ENCODE peak calls at places on chromosomes 4 and X, in seven cellular contexts. One of them, this sample, is unnamed.

GRCh38 chrX:94914235-94914634 is 1240.2 kb downstream of the FAM133A start:
- DNase-seq in lower leg skin: no peak
- DNase-seq in uterus: no peak
- DNase-seq in lung: no peak
- DNase-seq in activated B cell treated with CpG ODN at 0.5 μM for 24 hours: no peak
- DNase-seq in cardiac fibroblast: no peak
- DNase-seq in endothelial cell: no peak
- DNase-seq in this sample: no peak

GRCh38 chr4:79898055-79898454 is 175.0 kb downstream of the ANTXR2 start:
- DNase-seq in lower leg skin: no peak
- DNase-seq in uterus: no peak
- DNase-seq in lung: no peak
- DNase-seq in activated B cell treated with CpG ODN at 0.5 μM for 24 hours: no peak
- DNase-seq in cardiac fibroblast: no peak
- DNase-seq in endothelial cell: no peak
- DNase-seq in this sample: no peak

GRCh38 chr4:107349732-107350131 is 313.6 kb upstream of the DKK2 start:
- DNase-seq in lower leg skin: no peak
- DNase-seq in uterus: no peak
- DNase-seq in lung: no peak
- DNase-seq in activated B cell treated with CpG ODN at 0.5 μM for 24 hours: no peak
- DNase-seq in cardiac fibroblast: no peak
- DNase-seq in endothelial cell: no peak
- DNase-seq in this sample: no peak

GRCh38 chr4:3836041-3836801 is 70.0 kb downstream of the ADRA2C start:
- DNase-seq in lower leg skin: no peak
- DNase-seq in uterus: no peak
- DNase-seq in lung: no peak
- DNase-seq in activated B cell treated with CpG ODN at 0.5 μM for 24 hours: no peak
- DNase-seq in cardiac fibroblast: no peak
- DNase-seq in endothelial cell: no peak
- DNase-seq in this sample: no peak

GRCh38 chr4:10022346-10023049 is 1.2 kb upstream of the SLC2A9 start:
- DNase-seq in lower leg skin: no peak
- DNase-seq in uterus: no peak
- DNase-seq in lung: no peak
- DNase-seq in activated B cell treated with CpG ODN at 0.5 μM for 24 hours: no peak
- DNase-seq in cardiac fibroblast: no peak
- DNase-seq in endothelial cell: no peak
- DNase-seq in this sample: no peak

GRCh38 chrX:2498781-2499302 is 1.9 kb downstream of the DHRSX start:
- DNase-seq in lower leg skin: no peak
- DNase-seq in uterus: no peak
- DNase-seq in lung: no peak
- DNase-seq in activated B cell treated with CpG ODN at 0.5 μM for 24 hours: no peak
- DNase-seq in cardiac fibroblast: peak; percentile 38
- DNase-seq in endothelial cell: no peak
- DNase-seq in this sample: no peak

GRCh38 chr4:190020790-190021717 is 6.0 kb downstream of the FRG2 start:
- DNase-seq in lower leg skin: no peak
- DNase-seq in uterus: no peak
- DNase-seq in lung: peak; percentile 54
- DNase-seq in activated B cell treated with CpG ODN at 0.5 μM for 24 hours: peak; percentile 15
- DNase-seq in cardiac fibroblast: peak; percentile 40
- DNase-seq in endothelial cell: peak; percentile 47
- DNase-seq in this sample: no peak

GRCh38 chr4:145487626-145488025 is 6.0 kb downstream of the SMAD1 start:
- DNase-seq in lower leg skin: no peak
- DNase-seq in uterus: no peak
- DNase-seq in lung: no peak
- DNase-seq in activated B cell treated with CpG ODN at 0.5 μM for 24 hours: no peak
- DNase-seq in cardiac fibroblast: no peak
- DNase-seq in endothelial cell: no peak
- DNase-seq in this sample: no peak

GRCh38 chr4:158782539-158783360 is 13.9 kb downstream of the FNIP2 start:
- DNase-seq in lower leg skin: no peak
- DNase-seq in uterus: no peak
- DNase-seq in lung: no peak
- DNase-seq in activated B cell treated with CpG ODN at 0.5 μM for 24 hours: no peak
- DNase-seq in cardiac fibroblast: no peak
- DNase-seq in endothelial cell: no peak
- DNase-seq in this sample: no peak

GRCh38 chr4:119536572-119537528 is 91.8 kb downstream of the PDE5A start:
- DNase-seq in lower leg skin: no peak
- DNase-seq in uterus: no peak
- DNase-seq in lung: no peak
- DNase-seq in activated B cell treated with CpG ODN at 0.5 μM for 24 hours: no peak
- DNase-seq in cardiac fibroblast: peak; percentile 53
- DNase-seq in endothelial cell: no peak
- DNase-seq in this sample: no peak

GRCh38 chr4:156575430-156576073 is 396.0 kb downstream of the PDGFC start:
- DNase-seq in lower leg skin: no peak
- DNase-seq in uterus: no peak
- DNase-seq in lung: no peak
- DNase-seq in activated B cell treated with CpG ODN at 0.5 μM for 24 hours: no peak
- DNase-seq in cardiac fibroblast: peak; percentile 73
- DNase-seq in endothelial cell: no peak
- DNase-seq in this sample: no peak

GRCh38 chr4:48033825-48034413 is 17.3 kb downstream of the NIPAL1 start:
- DNase-seq in lower leg skin: no peak
- DNase-seq in uterus: no peak
- DNase-seq in lung: no peak
- DNase-seq in activated B cell treated with CpG ODN at 0.5 μM for 24 hours: no peak
- DNase-seq in cardiac fibroblast: peak; percentile 18
- DNase-seq in endothelial cell: peak; percentile 33
- DNase-seq in this sample: no peak

GRCh38 chrX:96182366-96182765 is 502.3 kb upstream of the DIAPH2 start:
- DNase-seq in lower leg skin: no peak
- DNase-seq in uterus: no peak
- DNase-seq in lung: no peak
- DNase-seq in activated B cell treated with CpG ODN at 0.5 μM for 24 hours: no peak
- DNase-seq in cardiac fibroblast: peak; percentile 27
- DNase-seq in endothelial cell: peak; percentile 7
- DNase-seq in this sample: no peak

GRCh38 chr4:683982-684571 is 4.9 kb downstream of the SLC49A3 start:
- DNase-seq in lower leg skin: no peak
- DNase-seq in uterus: no peak
- DNase-seq in lung: no peak
- DNase-seq in activated B cell treated with CpG ODN at 0.5 μM for 24 hours: no peak
- DNase-seq in cardiac fibroblast: peak; percentile 81
- DNase-seq in endothelial cell: peak; percentile 77
- DNase-seq in this sample: peak; percentile 58

GRCh38 chr4:60485279-60485678 is 714.8 kb upstream of the ADGRL3 start:
- DNase-seq in lower leg skin: no peak
- DNase-seq in uterus: no peak
- DNase-seq in lung: no peak
- DNase-seq in activated B cell treated with CpG ODN at 0.5 μM for 24 hours: no peak
- DNase-seq in cardiac fibroblast: no peak
- DNase-seq in endothelial cell: no peak
- DNase-seq in this sample: no peak

GRCh38 chrX:6826856-6827255 is 291.9 kb upstream of the VCX3A start:
- DNase-seq in lower leg skin: no peak
- DNase-seq in uterus: no peak
- DNase-seq in lung: no peak
- DNase-seq in activated B cell treated with CpG ODN at 0.5 μM for 24 hours: no peak
- DNase-seq in cardiac fibroblast: no peak
- DNase-seq in endothelial cell: no peak
- DNase-seq in this sample: no peak

GRCh38 chrX:103437147-103437873 is 61.0 kb downstream of the BEX3 start:
- DNase-seq in lower leg skin: no peak
- DNase-seq in uterus: no peak
- DNase-seq in lung: no peak
- DNase-seq in activated B cell treated with CpG ODN at 0.5 μM for 24 hours: no peak
- DNase-seq in cardiac fibroblast: no peak
- DNase-seq in endothelial cell: no peak
- DNase-seq in this sample: no peak

GRCh38 chr4:154491341-154491679 is 289 bp downstream of the DCHS2 start:
- DNase-seq in lower leg skin: no peak
- DNase-seq in uterus: peak; percentile 35
- DNase-seq in lung: no peak
- DNase-seq in activated B cell treated with CpG ODN at 0.5 μM for 24 hours: no peak
- DNase-seq in cardiac fibroblast: peak; percentile 13
- DNase-seq in endothelial cell: no peak
- DNase-seq in this sample: no peak

GRCh38 chr4:112910109-112910736 is 139.2 kb upstream of the ANK2 start:
- DNase-seq in lower leg skin: no peak
- DNase-seq in uterus: no peak
- DNase-seq in lung: no peak
- DNase-seq in activated B cell treated with CpG ODN at 0.5 μM for 24 hours: no peak
- DNase-seq in cardiac fibroblast: peak; percentile 89
- DNase-seq in endothelial cell: no peak
- DNase-seq in this sample: no peak

GRCh38 chr4:154160925-154161324 is 330.7 kb downstream of the DCHS2 start:
- DNase-seq in lower leg skin: no peak
- DNase-seq in uterus: no peak
- DNase-seq in lung: no peak
- DNase-seq in activated B cell treated with CpG ODN at 0.5 μM for 24 hours: no peak
- DNase-seq in cardiac fibroblast: peak; percentile 3
- DNase-seq in endothelial cell: no peak
- DNase-seq in this sample: no peak

GRCh38 chrX:129961180-129962083 is 21.0 kb upstream of the BCORL1 start:
- DNase-seq in lower leg skin: peak; percentile 38
- DNase-seq in uterus: no peak
- DNase-seq in lung: peak; percentile 63
- DNase-seq in activated B cell treated with CpG ODN at 0.5 μM for 24 hours: peak; percentile 55
- DNase-seq in cardiac fibroblast: no peak
- DNase-seq in endothelial cell: no peak
- DNase-seq in this sample: peak; percentile 72

GRCh38 chr4:102308032-102308799 is 37.1 kb downstream of the SLC39A8 start:
- DNase-seq in lower leg skin: no peak
- DNase-seq in uterus: no peak
- DNase-seq in lung: no peak
- DNase-seq in activated B cell treated with CpG ODN at 0.5 μM for 24 hours: no peak
- DNase-seq in cardiac fibroblast: peak; percentile 5
- DNase-seq in endothelial cell: no peak
- DNase-seq in this sample: no peak

GRCh38 chr4:83269256-83269655 is 15.3 kb downstream of the COQ2 start:
- DNase-seq in lower leg skin: no peak
- DNase-seq in uterus: no peak
- DNase-seq in lung: no peak
- DNase-seq in activated B cell treated with CpG ODN at 0.5 μM for 24 hours: no peak
- DNase-seq in cardiac fibroblast: peak; percentile 38
- DNase-seq in endothelial cell: no peak
- DNase-seq in this sample: no peak

GRCh38 chr4:153159016-153159415 is 45.2 kb upstream of the TRIM2 start:
- DNase-seq in lower leg skin: no peak
- DNase-seq in uterus: no peak
- DNase-seq in lung: no peak
- DNase-seq in activated B cell treated with CpG ODN at 0.5 μM for 24 hours: no peak
- DNase-seq in cardiac fibroblast: no peak
- DNase-seq in endothelial cell: no peak
- DNase-seq in this sample: no peak
- TF ChIP-seq CTCF in lower leg skin: no peak
- TF ChIP-seq CTCF in uterus: no peak
- TF ChIP-seq CTCF in lung: no peak
- TF ChIP-seq CTCF in activated B cell treated with CpG ODN at 0.5 μM for 24 hours: no peak
- TF ChIP-seq CTCF in cardiac fibroblast: no peak
- TF ChIP-seq CTCF in endothelial cell: no peak
- TF ChIP-seq CTCF in this sample: peak; percentile 22

DNA sequence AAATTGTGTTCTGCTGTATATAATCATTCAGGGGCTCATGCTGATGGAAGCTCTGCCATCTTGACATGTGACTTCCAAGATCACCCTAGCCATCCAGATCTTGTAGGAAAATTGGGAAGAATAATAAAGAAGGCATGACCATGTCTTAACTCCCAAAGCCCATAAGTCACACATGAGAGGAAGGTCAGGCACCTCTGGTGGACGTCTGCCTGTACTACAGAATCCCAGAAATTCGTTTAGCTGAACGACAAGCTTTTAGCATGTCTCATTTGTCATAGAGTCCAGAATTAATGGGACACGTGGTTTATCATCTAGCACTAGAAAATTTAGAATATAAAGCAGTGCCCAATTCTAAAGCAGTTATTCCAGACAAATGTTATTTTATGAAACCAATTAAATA is 212.7 kb downstream of the CENPC start:
- DNase-seq in lower leg skin: no peak
- DNase-seq in uterus: no peak
- DNase-seq in lung: no peak
- DNase-seq in activated B cell treated with CpG ODN at 0.5 μM for 24 hours: no peak
- DNase-seq in cardiac fibroblast: no peak
- DNase-seq in endothelial cell: peak; percentile 20
- DNase-seq in this sample: no peak
- TF ChIP-seq CTCF in lower leg skin: no peak
- TF ChIP-seq CTCF in uterus: no peak
- TF ChIP-seq CTCF in lung: no peak
- TF ChIP-seq CTCF in activated B cell treated with CpG ODN at 0.5 μM for 24 hours: no peak
- TF ChIP-seq CTCF in cardiac fibroblast: peak; percentile 60
- TF ChIP-seq CTCF in endothelial cell: peak; percentile 77
- TF ChIP-seq CTCF in this sample: peak; percentile 35

DNA sequence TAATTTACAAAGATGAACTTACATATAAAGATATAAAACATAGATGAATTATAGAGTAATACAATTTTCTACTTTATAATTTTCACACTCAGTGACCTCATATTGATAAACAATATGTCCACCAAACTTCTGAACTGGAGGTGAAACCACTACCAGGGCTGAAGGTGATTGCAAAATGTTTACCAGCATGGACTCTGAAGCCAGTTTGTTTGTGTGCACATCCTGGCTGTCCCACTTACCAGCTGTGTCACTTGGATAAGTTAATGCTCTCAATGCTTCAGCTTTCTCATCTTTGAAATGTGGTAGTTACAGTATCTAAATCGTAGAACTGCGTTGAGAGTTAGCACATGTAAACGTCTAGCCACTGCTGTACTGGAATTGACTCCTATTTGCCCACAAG is 392.6 kb downstream of the HNRNPD start:
- DNase-seq in lower leg skin: no peak
- DNase-seq in uterus: no peak
- DNase-seq in lung: no peak
- DNase-seq in activated B cell treated with CpG ODN at 0.5 μM for 24 hours: no peak
- DNase-seq in cardiac fibroblast: no peak
- DNase-seq in endothelial cell: no peak
- DNase-seq in this sample: no peak
- TF ChIP-seq CTCF in lower leg skin: no peak
- TF ChIP-seq CTCF in uterus: no peak
- TF ChIP-seq CTCF in lung: no peak
- TF ChIP-seq CTCF in activated B cell treated with CpG ODN at 0.5 μM for 24 hours: no peak
- TF ChIP-seq CTCF in cardiac fibroblast: no peak
- TF ChIP-seq CTCF in endothelial cell: no peak
- TF ChIP-seq CTCF in this sample: no peak

GRCh38 chr4:104693601-104694201 is 199.0 kb upstream of the CXXC4 start:
- DNase-seq in lower leg skin: no peak
- DNase-seq in uterus: no peak
- DNase-seq in lung: no peak
- DNase-seq in activated B cell treated with CpG ODN at 0.5 μM for 24 hours: no peak
- DNase-seq in cardiac fibroblast: peak; percentile 12
- DNase-seq in endothelial cell: no peak
- DNase-seq in this sample: no peak
- TF ChIP-seq CTCF in lower leg skin: no peak
- TF ChIP-seq CTCF in uterus: no peak
- TF ChIP-seq CTCF in lung: no peak
- TF ChIP-seq CTCF in activated B cell treated with CpG ODN at 0.5 μM for 24 hours: no peak
- TF ChIP-seq CTCF in cardiac fibroblast: peak; percentile 29
- TF ChIP-seq CTCF in endothelial cell: peak; percentile 28
- TF ChIP-seq CTCF in this sample: peak; percentile 41

This sample was measured in CD14-positive monocyte.